ENCODE peak calls at places on chromosomes 16 and 17, in nine cellular contexts. J is lower lobe of right lung, B is left ventricle myocardium inferior, N is ascending aorta, S is lung, R is coronary artery, Y is choroid plexus epithelial cell, T is spleen, H is AG04449. G is an unnamed sample.

GRCh38 chr17:58370309-58370708 is 18.3 kb upstream of the SUPT4H1 start:
- DNase-seq in J (no peak), B (no peak), N (no peak), S (no peak), R (no peak), Y (no peak), T (no peak), H (no peak), G (no peak)

GRCh38 chr17:67995568-67996191 is 589 bp downstream of the C17orf58 start:
- DNase-seq in J (no peak), B (peak), N (peak), S (no peak), R (no peak), Y (peak), T (peak), H (no peak), G (peak)

GRCh38 chr17:45995617-45996270 is 3.3 kb upstream of the STH start:
- DNase-seq in J (no peak), B (no peak), N (no peak), S (no peak), R (no peak), Y (no peak), T (no peak), H (no peak), G (no peak)

GRCh38 chr16:1538804-1539520 is 5.5 kb downstream of the TMEM204 start:
- DNase-seq in J (no peak), B (no peak), N (no peak), S (no peak), R (no peak), Y (no peak), T (no peak), H (no peak), G (no peak)

GRCh38 chr17:49739662-49740271 is 24.2 kb downstream of the FAM117A start:
- DNase-seq in J (peak), B (peak), N (peak), S (peak), R (no peak), Y (peak), T (peak), H (no peak), G (no peak)

GRCh38 chr16:85557976-85558589 is 55.0 kb upstream of the GSE1 start:
- DNase-seq in J (no peak), B (no peak), N (no peak), S (peak), R (no peak), Y (no peak), T (no peak), H (no peak), G (no peak)

GRCh38 chr17:49193513-49194296 is 16.7 kb downstream of the GNGT2 start:
- DNase-seq in J (peak), B (no peak), N (peak), S (peak), R (no peak), Y (peak), T (peak), H (no peak), G (peak)

GRCh38 chr17:17853811-17854527 is 17.2 kb upstream of the SREBF1 start:
- DNase-seq in J (no peak), B (no peak), N (no peak), S (no peak), R (no peak), Y (no peak), T (no peak), H (no peak), G (no peak)

GRCh38 chr17:75124041-75124818 is 7.3 kb downstream of the NT5C start:
- DNase-seq in J (peak), B (peak), N (no peak), S (peak), R (no peak), Y (peak), T (peak), H (no peak), G (peak)

GRCh38 chr17:81802856-81803643 is 900 bp upstream of the GCGR start:
- DNase-seq in J (no peak), B (no peak), N (no peak), S (no peak), R (no peak), Y (no peak), T (no peak), H (no peak), G (no peak)

GRCh38 chr16:67068212-67068753 is 39.3 kb downstream of the CBFB start:
- DNase-seq in J (no peak), B (no peak), N (no peak), S (no peak), R (no peak), Y (peak), T (no peak), H (no peak), G (no peak)

GRCh38 chr17:63035695-63036094 is 69.7 kb downstream of the TANC2 start:
- DNase-seq in J (no peak), B (no peak), N (no peak), S (no peak), R (no peak), Y (peak), T (no peak), H (no peak), G (no peak)

GRCh38 chr16:56907401-56907800 is 24.5 kb upstream of the HERPUD1 start:
- DNase-seq in J (no peak), B (no peak), N (no peak), S (no peak), R (no peak), Y (no peak), T (no peak), H (no peak), G (no peak)

GRCh38 chr16:15509593-15510520 is 75.5 kb downstream of the BMERB1 start:
- DNase-seq in J (no peak), B (no peak), N (no peak), S (no peak), R (no peak), Y (peak), T (no peak), H (no peak), G (peak)

GRCh38 chr17:8073627-8074485 is 13.7 kb downstream of the ALOX12B start:
- DNase-seq in J (peak), B (peak), N (peak), S (peak), R (no peak), Y (peak), T (peak), H (no peak), G (peak)

GRCh38 chr16:84239186-84239790 is 524 bp downstream of the KCNG4 start:
- DNase-seq in J (no peak), B (no peak), N (no peak), S (no peak), R (no peak), Y (no peak), T (no peak), H (no peak), G (peak)

GRCh38 chr16:22968931-22969330 is 155.0 kb downstream of the HS3ST2 start:
- DNase-seq in J (no peak), B (no peak), N (no peak), S (no peak), R (no peak), Y (no peak), T (no peak), H (no peak), G (no peak)

GRCh38 chr17:58228679-58229078 is 9.6 kb upstream of the MKS1 start:
- DNase-seq in J (no peak), B (no peak), N (no peak), S (no peak), R (peak), Y (no peak), T (no peak), H (no peak), G (no peak)

GRCh38 chr17:62616993-62617893 is 10.2 kb upstream of the MRC2 start:
- DNase-seq in J (no peak), B (no peak), N (no peak), S (no peak), R (no peak), Y (peak), T (no peak), H (no peak), G (no peak)

GRCh38 chr16:79079656-79080420 is 520.7 kb downstream of the MAF start:
- DNase-seq in J (no peak), B (no peak), N (no peak), S (no peak), R (no peak), Y (no peak), T (no peak), H (no peak), G (no peak)

GRCh38 chr17:39889200-39889599 is 21.2 kb downstream of the ZPBP2 start:
- DNase-seq in J (no peak), B (no peak), N (no peak), S (no peak), R (no peak), Y (no peak), T (no peak), H (no peak), G (no peak)

GRCh38 chr16:85570735-85571562 is 42.2 kb upstream of the GSE1 start:
- DNase-seq in J (peak), B (peak), N (no peak), S (peak), R (no peak), Y (no peak), T (peak), H (no peak), G (no peak)

GRCh38 chr16:89000207-89000959 is 23.4 kb upstream of the CBFA2T3 start:
- DNase-seq in J (no peak), B (no peak), N (no peak), S (no peak), R (no peak), Y (no peak), T (no peak), H (no peak), G (no peak)

GRCh38 chr16:66677836-66678235 is 18.7 kb downstream of the CMTM4 start:
- DNase-seq in J (no peak), B (no peak), N (no peak), S (no peak), R (no peak), Y (no peak), T (no peak), H (no peak), G (no peak)

GRCh38 chr17:42266918-42267766 is 9.0 kb downstream of the STAT5B start:
- DNase-seq in J (no peak), B (no peak), N (no peak), S (no peak), R (no peak), Y (peak), T (no peak), H (peak), G (peak)

GRCh38 chr17:59680314-59680713 is 26.9 kb downstream of the PTRH2 start:
- DNase-seq in J (no peak), B (no peak), N (no peak), S (no peak), R (no peak), Y (no peak), T (no peak), H (no peak), G (peak)

GRCh38 chr17:64357191-64357981 is 33.3 kb downstream of the PECAM1 start:
- DNase-seq in J (no peak), B (peak), N (no peak), S (no peak), R (peak), Y (peak), T (no peak), H (peak), G (peak)

GRCh38 chr17:1773755-1774181 is 11.9 kb downstream of the SERPINF1 start:
- DNase-seq in J (no peak), B (no peak), N (no peak), S (no peak), R (no peak), Y (peak), T (no peak), H (no peak), G (peak)

GRCh38 chr16:4847774-4848587 is 700 bp downstream of the UBN1 start:
- DNase-seq in J (peak), B (peak), N (peak), S (peak), R (peak), Y (peak), T (peak), H (no peak), G (peak)

GRCh38 chr17:17152385-17152784 is 53.7 kb downstream of the PLD6 start:
- DNase-seq in J (peak), B (peak), N (no peak), S (peak), R (no peak), Y (no peak), T (no peak), H (no peak), G (no peak)

GRCh38 chr17:72387487-72387886 is 266.7 kb downstream of the SOX9 start:
- DNase-seq in J (no peak), B (no peak), N (no peak), S (no peak), R (no peak), Y (peak), T (no peak), H (no peak), G (peak)

GRCh38 chr16:85149776-85150175 is 37.5 kb upstream of the CIBAR2 start:
- DNase-seq in J (no peak), B (peak), N (no peak), S (no peak), R (peak), Y (no peak), T (no peak), H (no peak), G (no peak)

GRCh38 chr17:30246460-30246859 is 11.0 kb upstream of the SLC6A4 start:
- DNase-seq in J (no peak), B (no peak), N (no peak), S (no peak), R (no peak), Y (no peak), T (no peak), H (no peak), G (no peak)

GRCh38 chr16:54290203-54291106 is 3.9 kb upstream of the IRX3 start:
- DNase-seq in J (no peak), B (no peak), N (no peak), S (no peak), R (no peak), Y (no peak), T (peak), H (no peak), G (no peak)

GRCh38 chr17:68310141-68310540 is 18.8 kb downstream of the ARSG start:
- DNase-seq in J (no peak), B (no peak), N (no peak), S (no peak), R (no peak), Y (peak), T (no peak), H (no peak), G (no peak)

GRCh38 chr17:2068589-2069051 is 13.7 kb downstream of the HIC1 start:
- DNase-seq in J (no peak), B (no peak), N (no peak), S (no peak), R (no peak), Y (peak), T (peak), H (no peak), G (no peak)

GRCh38 chr16:57013902-57014301 is 24.5 kb downstream of the NLRC5 start:
- DNase-seq in J (no peak), B (no peak), N (no peak), S (no peak), R (no peak), Y (no peak), T (no peak), H (no peak), G (no peak)

GRCh38 chr17:8029121-8029520 is 9.7 kb upstream of the ALOX15B start:
- DNase-seq in J (no peak), B (no peak), N (no peak), S (no peak), R (no peak), Y (no peak), T (peak), H (no peak), G (peak)

GRCh38 chr17:29115435-29115834 is 64.8 kb downstream of the MYO18A start:
- DNase-seq in J (no peak), B (no peak), N (no peak), S (no peak), R (no peak), Y (no peak), T (no peak), H (no peak), G (no peak)

GRCh38 chr17:29112780-29113295 is 67.4 kb downstream of the MYO18A start:
- DNase-seq in J (no peak), B (peak), N (peak), S (no peak), R (no peak), Y (no peak), T (no peak), H (no peak), G (peak)

GRCh38 chr17:29114141-29114540 is 66.1 kb downstream of the MYO18A start:
- DNase-seq in J (no peak), B (no peak), N (no peak), S (no peak), R (no peak), Y (no peak), T (no peak), H (no peak), G (no peak)

GRCh38 chr17:29111816-29112499 is 68.2 kb downstream of the MYO18A start:
- DNase-seq in J (peak), B (peak), N (peak), S (peak), R (no peak), Y (peak), T (peak), H (no peak), G (peak)

DNA sequence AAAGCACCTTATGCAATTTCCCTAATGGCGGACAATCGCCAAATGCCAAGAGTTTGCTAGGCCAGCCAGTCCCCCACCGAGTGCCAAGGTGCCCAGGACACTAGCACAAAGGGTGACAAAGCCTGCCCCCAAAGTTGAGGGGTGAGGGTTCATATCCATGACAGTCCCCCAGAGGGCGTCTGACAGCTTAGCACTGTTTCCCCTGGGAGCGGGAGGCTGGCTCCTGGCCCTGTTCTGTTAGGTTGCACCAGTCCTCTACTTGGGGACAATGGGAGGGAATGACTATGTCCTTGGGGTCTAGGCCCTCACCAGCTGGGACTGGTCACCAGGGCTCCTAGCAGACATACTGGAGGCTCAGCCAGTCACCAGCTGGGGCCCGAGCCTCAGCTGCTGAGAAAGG is 66.9 kb downstream of the MYO18A start:
- DNase-seq in J (no peak), B (no peak), N (no peak), S (no peak), R (no peak), Y (no peak), T (no peak), H (no peak), G (no peak)
- TF ChIP-seq CTCF in J (no peak), B (no peak), N (no peak), S (no peak), R (no peak), Y (no peak), T (no peak), H (no peak), G (no peak)

GRCh38 chr17:47896672-47897490 is 845 bp downstream of the SP2 start:
- DNase-seq in J (no peak), B (no peak), N (no peak), S (no peak), R (no peak), Y (peak), T (no peak), H (no peak), G (peak)

GRCh38 chr17:47894498-47895253 is 1.4 kb upstream of the SP2 start:
- DNase-seq in J (no peak), B (no peak), N (no peak), S (no peak), R (no peak), Y (no peak), T (no peak), H (no peak), G (no peak)

GRCh38 chr17:47897561-47897960 is 1.5 kb downstream of the SP2 start:
- DNase-seq in J (no peak), B (no peak), N (no peak), S (no peak), R (no peak), Y (no peak), T (no peak), H (no peak), G (no peak)

GRCh38 chr17:47895254-47895855 is 681 bp upstream of the SP2 start:
- DNase-seq in J (peak), B (no peak), N (no peak), S (peak), R (no peak), Y (peak), T (peak), H (no peak), G (peak)

DNA sequence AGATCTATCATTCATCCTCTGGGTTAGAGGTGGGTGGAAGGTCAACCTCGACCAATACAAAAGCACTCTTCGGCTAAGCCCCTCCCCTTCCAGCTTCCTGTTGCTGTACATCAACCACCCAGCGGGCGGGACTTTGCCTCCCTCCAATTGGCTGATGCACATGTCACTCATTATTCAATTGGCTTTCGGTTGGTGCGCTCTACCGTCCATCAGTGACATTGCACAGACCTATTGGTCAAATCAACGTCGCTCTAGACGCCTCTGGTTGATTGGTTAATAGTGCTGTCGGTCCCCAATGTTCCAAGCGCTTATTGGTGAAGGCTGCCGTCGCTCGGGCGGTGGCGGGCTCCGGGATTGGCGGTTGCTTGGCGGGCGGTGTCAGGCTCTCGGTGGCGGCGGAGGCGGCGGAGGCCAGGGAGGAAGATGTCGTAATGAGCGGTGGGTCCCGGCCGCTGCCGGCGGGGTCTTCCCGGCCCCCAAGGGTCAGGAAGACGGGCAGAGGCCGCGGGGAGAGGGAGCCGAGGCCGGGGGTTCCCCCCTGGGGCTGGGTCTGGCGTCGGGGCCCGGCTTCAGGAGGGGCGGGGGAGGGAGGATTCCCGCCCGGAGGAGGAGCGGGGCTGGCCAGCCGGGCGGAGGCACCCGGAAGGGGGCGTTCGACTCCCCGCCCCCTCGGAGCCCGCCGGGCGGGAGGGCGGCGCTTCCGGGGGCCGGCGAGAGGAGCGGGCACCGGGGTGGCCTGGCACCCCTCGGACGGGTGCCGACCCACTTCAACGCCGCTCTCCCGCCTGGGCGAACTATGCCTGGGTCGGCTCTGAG is at the start of gene SP2:
- DNase-seq in J (peak), B (peak), N (peak), S (peak), R (peak), Y (peak), T (peak), H (peak), G (peak)
- TF ChIP-seq CTCF in J (peak), B (no peak), N (no peak), S (no peak), R (no peak), Y (no peak), T (no peak), H (peak), G (no peak)

GRCh38 chr16:30485818-30486436 is 13.4 kb downstream of the ITGAL start:
- DNase-seq in J (no peak), B (no peak), N (no peak), S (no peak), R (no peak), Y (peak), T (no peak), H (no peak), G (peak)

GRCh38 chr16:30484887-30485286 is 12.3 kb downstream of the ITGAL start:
- DNase-seq in J (no peak), B (no peak), N (no peak), S (no peak), R (no peak), Y (no peak), T (no peak), H (no peak), G (no peak)

GRCh38 chr16:30476991-30477390 is 4.4 kb downstream of the ITGAL start:
- DNase-seq in J (no peak), B (no peak), N (no peak), S (no peak), R (no peak), Y (no peak), T (no peak), H (no peak), G (no peak)

GRCh38 chr16:30478766-30479478 is 6.4 kb downstream of the ITGAL start:
- DNase-seq in J (no peak), B (no peak), N (no peak), S (no peak), R (no peak), Y (no peak), T (no peak), H (no peak), G (no peak)

GRCh38 chr16:30482366-30482765 is 9.8 kb downstream of the ITGAL start:
- DNase-seq in J (no peak), B (no peak), N (no peak), S (no peak), R (no peak), Y (peak), T (no peak), H (no peak), G (peak)
- TF ChIP-seq CTCF in J (no peak), B (no peak), N (no peak), S (no peak), R (no peak), Y (peak), T (no peak), H (no peak), G (peak)

DNA sequence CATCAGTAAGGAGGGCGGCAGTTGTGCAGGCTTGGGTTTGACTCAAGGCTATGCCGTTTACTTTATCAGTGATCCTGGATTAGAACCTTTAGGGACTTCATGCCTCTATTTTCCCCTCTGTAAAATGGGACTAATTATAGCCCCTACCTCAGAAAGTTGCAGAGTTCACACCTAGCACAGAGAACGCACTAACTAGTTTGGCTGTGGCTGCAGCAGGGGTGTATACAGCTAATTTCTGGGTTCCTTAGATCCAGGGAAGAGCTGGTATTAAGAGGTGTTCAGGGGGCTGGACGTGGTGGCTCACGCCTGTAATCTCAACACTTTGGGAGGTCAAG is 267.3 kb downstream of the CPPED1 start:
- DNase-seq in J (no peak), B (no peak), N (no peak), S (no peak), R (no peak), Y (no peak), T (no peak), H (no peak), G (no peak)
- TF ChIP-seq CTCF in J (no peak), B (no peak), N (no peak), S (no peak), R (no peak), Y (no peak), T (no peak), H (no peak), G (no peak)

G was measured in fibroblast of the aortic adventitia.